ENCODE peak calls at places on chromosome 20, in ten cellular contexts. W, O, H, D, Z, I, N, L, B and M are unnamed samples.

GRCh38 chr20:11432407-11432806 is 485.3 kb upstream of the BTBD3 start:
- DNase-seq in W (no peak), O (no peak), H (no peak), D (no peak), Z (no peak), I (no peak), N (no peak), L (peak; percentile 97), B (no peak), M (no peak)

GRCh38 chr20:28562510-28562898 is 2695.0 kb upstream of the DEFB115 start:
- DNase-seq in W (no peak), O (no peak), H (no peak), D (no peak), Z (no peak), I (no peak), N (no peak), L (peak; percentile 81), B (no peak), M (no peak)

GRCh38 chr20:16864069-16864468 is 115.9 kb downstream of the OTOR start:
- DNase-seq in W (peak; percentile 48), O (no peak), H (no peak), D (peak; percentile 9), Z (no peak), I (no peak), N (no peak), L (no peak), B (no peak), M (no peak)

GRCh38 chr20:9460518-9460917 is 53.9 kb upstream of the LAMP5 start:
- DNase-seq in W (no peak), O (no peak), H (no peak), D (no peak), Z (no peak), I (no peak), N (no peak), L (peak; percentile 60), B (no peak), M (no peak)

GRCh38 chr20:9884061-9884460 is 45.2 kb upstream of the PAK5 start:
- DNase-seq in W (no peak), O (no peak), H (peak; percentile 6), D (no peak), Z (no peak), I (no peak), N (no peak), L (no peak), B (no peak), M (no peak)

GRCh38 chr20:45372241-45372640 is 5.9 kb downstream of the TP53TG5 start:
- DNase-seq in W (no peak), O (no peak), H (no peak), D (no peak), Z (no peak), I (no peak), N (no peak), L (no peak), B (no peak), M (no peak)

GRCh38 chr20:8313073-8313472 is 181.0 kb downstream of the PLCB1 start:
- DNase-seq in W (no peak), O (no peak), H (no peak), D (no peak), Z (no peak), I (no peak), N (no peak), L (no peak), B (no peak), M (no peak)

GRCh38 chr20:49865559-49865958 is 49.8 kb downstream of the SPATA2 start:
- DNase-seq in W (no peak), O (peak; percentile 20), H (no peak), D (no peak), Z (no peak), I (no peak), N (no peak), L (peak; percentile 83), B (no peak), M (no peak)